ENCODE peak calls at places on chromosomes 1 and 21, in ten cellular contexts. O, T, P, B, L, H, U, A, E and Y are unnamed samples.

GRCh38 chr1:11321656-11322491 is 48.9 kb downstream of the UBIAD1 start:
- DNase-seq in O (no peak), T (no peak), P (no peak), B (no peak), L (no peak), H (no peak), U (no peak), A (no peak), E (no peak), Y (no peak)

GRCh38 chr1:41102208-41102607 is 80.7 kb upstream of the SLFNL1 start:
- DNase-seq in O (peak), T (peak), P (no peak), B (no peak), L (peak), H (no peak), U (peak), A (no peak), E (no peak), Y (peak)

GRCh38 chr1:34115233-34115632 is 49.8 kb downstream of the CSMD2 start:
- DNase-seq in O (peak), T (no peak), P (no peak), B (no peak), L (no peak), H (no peak), U (no peak), A (no peak), E (no peak), Y (no peak)

GRCh38 chr1:8815582-8816285 is 1.7 kb downstream of the RERE start:
- DNase-seq in O (peak), T (no peak), P (no peak), B (peak), L (no peak), H (no peak), U (no peak), A (peak), E (no peak), Y (no peak)

GRCh38 chr1:154943649-154944421 is 7.3 kb upstream of the PMVK start:
- DNase-seq in O (peak), T (no peak), P (no peak), B (peak), L (no peak), H (peak), U (no peak), A (no peak), E (peak), Y (no peak)

GRCh38 chr1:52139817-52140540 is 1.9 kb upstream of the ZFYVE9 start:
- DNase-seq in O (peak), T (peak), P (peak), B (no peak), L (no peak), H (no peak), U (no peak), A (no peak), E (no peak), Y (no peak)

GRCh38 chr21:35127851-35128250 is 78.7 kb upstream of the RUNX1 start:
- DNase-seq in O (no peak), T (no peak), P (no peak), B (no peak), L (no peak), H (no peak), U (no peak), A (no peak), E (no peak), Y (no peak)

GRCh38 chr1:33164120-33164519 is 17.7 kb downstream of the TRIM62 start:
- DNase-seq in O (no peak), T (no peak), P (no peak), B (no peak), L (no peak), H (peak), U (no peak), A (no peak), E (no peak), Y (no peak)

GRCh38 chr1:10387611-10388386 is 11.1 kb upstream of the PGD start:
- DNase-seq in O (peak), T (peak), P (no peak), B (peak), L (peak), H (peak), U (peak), A (no peak), E (no peak), Y (no peak)

GRCh38 chr1:182698977-182699672 is 14.7 kb upstream of the RGS8 start:
- DNase-seq in O (no peak), T (no peak), P (no peak), B (no peak), L (no peak), H (no peak), U (peak), A (no peak), E (no peak), Y (no peak)

GRCh38 chr1:201305815-201306214 is 22.5 kb downstream of the PKP1 start:
- DNase-seq in O (no peak), T (no peak), P (no peak), B (no peak), L (no peak), H (no peak), U (no peak), A (no peak), E (no peak), Y (no peak)

GRCh38 chr1:119724611-119725218 is 13.0 kb downstream of the PHGDH start:
- DNase-seq in O (no peak), T (no peak), P (no peak), B (no peak), L (no peak), H (no peak), U (no peak), A (no peak), E (no peak), Y (no peak)

GRCh38 chr1:91606546-91607078 is 106.0 kb downstream of the CDC7 start:
- DNase-seq in O (no peak), T (no peak), P (no peak), B (no peak), L (no peak), H (no peak), U (no peak), A (no peak), E (no peak), Y (no peak)

GRCh38 chr1:48285525-48285924 is 63.0 kb downstream of the SLC5A9 start:
- DNase-seq in O (no peak), T (no peak), P (no peak), B (no peak), L (no peak), H (no peak), U (no peak), A (no peak), E (no peak), Y (no peak)

GRCh38 chr1:218553197-218553596 is 208.1 kb downstream of the TGFB2 start:
- DNase-seq in O (peak), T (peak), P (no peak), B (no peak), L (no peak), H (no peak), U (no peak), A (no peak), E (no peak), Y (no peak)

GRCh38 chr1:70656371-70656770 is 245.3 kb downstream of the CTH start:
- DNase-seq in O (no peak), T (no peak), P (no peak), B (no peak), L (no peak), H (no peak), U (no peak), A (no peak), E (no peak), Y (no peak)

GRCh38 chr1:111227875-111228747 is 598 bp downstream of the CHI3L2 start:
- DNase-seq in O (peak), T (peak), P (no peak), B (peak), L (peak), H (no peak), U (no peak), A (no peak), E (no peak), Y (no peak)

GRCh38 chr1:201219481-201220387 is 29.1 kb downstream of the IGFN1 start:
- DNase-seq in O (no peak), T (no peak), P (no peak), B (no peak), L (peak), H (no peak), U (no peak), A (no peak), E (no peak), Y (peak)

GRCh38 chr1:160068231-160068630 is 1.7 kb downstream of the KCNJ10 start:
- DNase-seq in O (no peak), T (no peak), P (no peak), B (no peak), L (no peak), H (no peak), U (no peak), A (peak), E (no peak), Y (no peak)

GRCh38 chr21:42636535-42636914 is 16.9 kb upstream of the PDE9A start:
- DNase-seq in O (no peak), T (peak), P (no peak), B (no peak), L (no peak), H (no peak), U (no peak), A (no peak), E (no peak), Y (no peak)

GRCh38 chr1:11617741-11618140 is 36.5 kb downstream of the FBXO2 start:
- DNase-seq in O (no peak), T (no peak), P (no peak), B (no peak), L (no peak), H (no peak), U (no peak), A (no peak), E (no peak), Y (no peak)

GRCh38 chr1:219495737-219496408 is 117.0 kb downstream of the ZC3H11B start:
- DNase-seq in O (no peak), T (no peak), P (no peak), B (no peak), L (no peak), H (no peak), U (no peak), A (no peak), E (no peak), Y (no peak)

GRCh38 chr1:197399691-197400521 is 131.9 kb downstream of the CRB1 start:
- DNase-seq in O (peak), T (no peak), P (no peak), B (peak), L (no peak), H (peak), U (no peak), A (no peak), E (no peak), Y (no peak)

GRCh38 chr1:53326598-53327182 is 1.2 kb downstream of the LRP8 start:
- DNase-seq in O (no peak), T (no peak), P (no peak), B (peak), L (no peak), H (peak), U (no peak), A (no peak), E (peak), Y (no peak)

GRCh38 chr1:59638172-59638800 is 176.5 kb upstream of the HOOK1 start:
- DNase-seq in O (peak), T (peak), P (no peak), B (no peak), L (no peak), H (peak), U (no peak), A (no peak), E (no peak), Y (no peak)

GRCh38 chr1:175555266-175555665 is 188.1 kb downstream of the TNR start:
- DNase-seq in O (peak), T (no peak), P (no peak), B (no peak), L (no peak), H (no peak), U (no peak), A (no peak), E (no peak), Y (no peak)

GRCh38 chr1:235068155-235069121 is 60.2 kb downstream of the TOMM20 start:
- DNase-seq in O (peak), T (no peak), P (no peak), B (no peak), L (no peak), H (peak), U (peak), A (no peak), E (no peak), Y (no peak)

GRCh38 chr1:32801096-32801713 is 16.0 kb downstream of the YARS1 start:
- DNase-seq in O (peak), T (no peak), P (peak), B (peak), L (no peak), H (no peak), U (no peak), A (no peak), E (no peak), Y (no peak)

GRCh38 chr1:63732666-63733065 is 41.2 kb upstream of the ROR1 start:
- DNase-seq in O (peak), T (no peak), P (no peak), B (no peak), L (no peak), H (no peak), U (no peak), A (no peak), E (no peak), Y (no peak)